ENCODE peak calls at places on chromosome 4, in five cellular contexts. N is activated T-cell treated with anti-CD3 and anti-CD28 coated beads, Interleukin-2, amount 50 U/mL, for 72 hours; Y is RWPE1; I is iris pigment epithelial cell; V is HT-29. F is an unnamed sample.

GRCh38 chr4:142347241-142347640 is 498.9 kb downstream of the INPP4B start:
- DNase-seq in Y (peak), I (peak), V (peak), N (no peak), F (no peak)

GRCh38 chr4:118814054-118814453 is 21.9 kb downstream of the SEC24D start:
- DNase-seq in Y (no peak), I (no peak), V (no peak), N (no peak), F (no peak)

GRCh38 chr4:123481034-123481433 is 84.4 kb downstream of the SPRY1 start:
- DNase-seq in Y (no peak), I (peak), N (no peak), V (no peak), F (no peak)

GRCh38 chr4:64545593-64545992 is 136.3 kb upstream of the TECRL start:
- DNase-seq in V (no peak), Y (no peak), N (no peak), I (no peak), F (no peak)

GRCh38 chr4:109998867-109999303 is 86.2 kb downstream of the EGF start:
- DNase-seq in V (peak), I (peak), Y (peak), N (peak), F (peak)

GRCh38 chr4:139740121-139740520 is 74.5 kb downstream of the MGST2 start:
- DNase-seq in V (peak), I (peak), N (no peak), Y (no peak), F (no peak)

GRCh38 chr4:141922224-141922623 is 285.8 kb downstream of the IL15 start:
- DNase-seq in V (no peak), N (no peak), Y (no peak), I (no peak), F (no peak)

GRCh38 chr4:1402021-1402515 is 4.2 kb downstream of the NKX1-1 start:
- DNase-seq in Y (no peak), N (no peak), V (no peak), I (no peak), F (no peak)

GRCh38 chr4:126448093-126448820 is 1133.5 kb downstream of the FAT4 start:
- DNase-seq in I (no peak), N (no peak), V (no peak), Y (no peak), F (no peak)

GRCh38 chr4:126458993-126459392 is 1144.2 kb downstream of the FAT4 start:
- DNase-seq in V (no peak), N (no peak), I (no peak), Y (no peak), F (no peak)

GRCh38 chr4:139191373-139191772 is 14.4 kb upstream of the ELF2 start:
- DNase-seq in V (no peak), N (no peak), Y (no peak), I (no peak), F (no peak)

GRCh38 chr4:11368701-11369115 is 60.0 kb downstream of the HS3ST1 start:
- DNase-seq in V (no peak), Y (no peak), I (no peak), N (no peak), F (no peak)

GRCh38 chr4:31169851-31170250 is 449.7 kb downstream of the PCDH7 start:
- DNase-seq in I (no peak), N (no peak), Y (peak), V (no peak), F (peak)

GRCh38 chr4:173420324-173420752 is 21.4 kb upstream of the SCRG1 start:
- DNase-seq in V (peak), I (peak), N (no peak), Y (peak), F (no peak)

GRCh38 chr4:81096566-81096965 is 66.1 kb downstream of the BMP3 start:
- DNase-seq in Y (no peak), V (no peak), N (no peak), I (peak), F (no peak)

GRCh38 chr4:15455290-15455689 is 14.4 kb upstream of the CC2D2A start:
- DNase-seq in I (peak), Y (no peak), V (no peak), N (no peak), F (no peak)

GRCh38 chr4:121072836-121073362 is 564 bp upstream of the NDNF start:
- DNase-seq in Y (no peak), I (peak), N (no peak), V (no peak), F (no peak)

GRCh38 chr4:108036252-108036651 is 46.6 kb downstream of the HADH start:
- DNase-seq in N (peak), Y (no peak), V (no peak), I (no peak), F (no peak)

GRCh38 chr4:146235654-146236570 is 21.6 kb downstream of the REELD1 start:
- DNase-seq in V (no peak), N (no peak), Y (no peak), I (no peak), F (no peak)

GRCh38 chr4:129899849-129900248 is 803.9 kb downstream of the C4orf33 start:
- DNase-seq in I (no peak), V (no peak), Y (no peak), N (no peak), F (no peak)

GRCh38 chr4:36841583-36842326 is 402.8 kb upstream of the NWD2 start:
- DNase-seq in I (peak), Y (no peak), N (no peak), V (no peak), F (no peak)

GRCh38 chr4:185219551-185220344 is 10.3 kb downstream of the SNX25 start:
- DNase-seq in V (no peak), N (no peak), I (peak), Y (no peak), F (no peak)

GRCh38 chr4:15213415-15213814 is 211.1 kb downstream of the CPEB2 start:
- DNase-seq in Y (no peak), N (no peak), I (no peak), V (no peak), F (no peak)

GRCh38 chr4:152478456-152479237 is 57.2 kb downstream of the FBXW7 start:
- DNase-seq in N (no peak), Y (no peak), I (peak), V (no peak), F (no peak)

GRCh38 chr4:152572417-152573086 is 36.7 kb upstream of the FBXW7 start:
- DNase-seq in I (peak), Y (peak), N (no peak), V (peak), F (no peak)

GRCh38 chr4:148857234-148857972 is 415.2 kb upstream of the NR3C2 start:
- DNase-seq in N (no peak), Y (no peak), V (peak), I (peak), F (no peak)

GRCh38 chr4:109672173-109672572 is 31.1 kb downstream of the CASP6 start:
- DNase-seq in I (no peak), V (no peak), Y (no peak), N (no peak), F (no peak)

GRCh38 chr4:55865228-55865806 is 11.9 kb downstream of the EXOC1 start:
- DNase-seq in N (no peak), V (no peak), Y (peak), I (peak), F (no peak)

GRCh38 chr4:184792950-184793555 is 32.7 kb downstream of the ACSL1 start:
- DNase-seq in Y (peak), V (no peak), N (peak), I (peak), F (no peak)

GRCh38 chr4:142474398-142475087 is 371.6 kb downstream of the INPP4B start:
- DNase-seq in Y (peak), I (peak), V (peak), N (no peak), F (peak)

GRCh38 chr4:94214703-94215360 is 7.2 kb downstream of the SMARCAD1 start:
- DNase-seq in V (no peak), Y (no peak), I (no peak), N (no peak), F (no peak)

GRCh38 chr4:10087152-10087791 is 29.3 kb downstream of the WDR1 start:
- DNase-seq in I (no peak), N (no peak), V (no peak), Y (no peak), F (no peak)

GRCh38 chr4:114040319-114041116 is 61.1 kb upstream of the ARSJ start:
- DNase-seq in Y (no peak), I (peak), N (no peak), V (peak), F (no peak)

F was measured in T47D.